ENCODE peak calls at places on chromosomes 11 and 22, in eight cellular contexts. One of them, this sample, is unnamed.

GRCh38 chr22:50014655-50015401 is 2.3 kb upstream of the IL17REL start:
- DNase-seq in NCI-H774: no peak
- DNase-seq in lower lobe of right lung: peak; percentile 36
- DNase-seq in GM04504: no peak
- DNase-seq in RPMI7951: no peak
- DNase-seq in fibroblast of pulmonary artery: no peak
- DNase-seq in foreskin fibroblast: no peak
- DNase-seq in T-helper 17 cell: no peak
- DNase-seq in this sample: no peak

GRCh38 chr11:1149545-1149944 is 8.2 kb upstream of the MUC5AC start:
- DNase-seq in NCI-H774: no peak
- DNase-seq in lower lobe of right lung: no peak
- DNase-seq in GM04504: no peak
- DNase-seq in RPMI7951: no peak
- DNase-seq in fibroblast of pulmonary artery: no peak
- DNase-seq in foreskin fibroblast: no peak
- DNase-seq in T-helper 17 cell: no peak
- DNase-seq in this sample: no peak

GRCh38 chr11:57315491-57315890 is 9.3 kb downstream of the TNKS1BP1 start:
- DNase-seq in NCI-H774: no peak
- DNase-seq in lower lobe of right lung: no peak
- DNase-seq in GM04504: no peak
- DNase-seq in RPMI7951: no peak
- DNase-seq in fibroblast of pulmonary artery: peak; percentile 88
- DNase-seq in foreskin fibroblast: no peak
- DNase-seq in T-helper 17 cell: no peak
- DNase-seq in this sample: no peak

GRCh38 chr22:23218867-23219251 is 38.5 kb downstream of the BCR start:
- DNase-seq in NCI-H774: peak; percentile 53
- DNase-seq in lower lobe of right lung: peak; percentile 87
- DNase-seq in GM04504: no peak
- DNase-seq in RPMI7951: peak; percentile 25
- DNase-seq in fibroblast of pulmonary artery: peak; percentile 40
- DNase-seq in foreskin fibroblast: peak; percentile 41
- DNase-seq in T-helper 17 cell: no peak
- DNase-seq in this sample: peak; percentile 70

GRCh38 chr11:24935059-24935458 is 438.2 kb downstream of the LUZP2 start:
- DNase-seq in NCI-H774: no peak
- DNase-seq in lower lobe of right lung: no peak
- DNase-seq in GM04504: no peak
- DNase-seq in RPMI7951: no peak
- DNase-seq in fibroblast of pulmonary artery: no peak
- DNase-seq in foreskin fibroblast: no peak
- DNase-seq in T-helper 17 cell: no peak
- DNase-seq in this sample: no peak

GRCh38 chr11:80473562-80473961 is 1032.7 kb upstream of the TENM4 start:
- DNase-seq in NCI-H774: no peak
- DNase-seq in lower lobe of right lung: no peak
- DNase-seq in GM04504: no peak
- DNase-seq in RPMI7951: no peak
- DNase-seq in fibroblast of pulmonary artery: no peak
- DNase-seq in foreskin fibroblast: no peak
- DNase-seq in T-helper 17 cell: no peak
- DNase-seq in this sample: no peak

GRCh38 chr11:8239536-8240228 is 24.0 kb downstream of the LMO1 start:
- DNase-seq in NCI-H774: no peak
- DNase-seq in lower lobe of right lung: peak; percentile 12
- DNase-seq in GM04504: no peak
- DNase-seq in RPMI7951: peak; percentile 21
- DNase-seq in fibroblast of pulmonary artery: no peak
- DNase-seq in foreskin fibroblast: no peak
- DNase-seq in T-helper 17 cell: no peak
- DNase-seq in this sample: no peak

GRCh38 chr11:14645247-14645912 is 1.8 kb downstream of the PDE3B start:
- DNase-seq in NCI-H774: no peak
- DNase-seq in lower lobe of right lung: no peak
- DNase-seq in GM04504: no peak
- DNase-seq in RPMI7951: peak; percentile 10
- DNase-seq in fibroblast of pulmonary artery: peak; percentile 20
- DNase-seq in foreskin fibroblast: peak; percentile 25
- DNase-seq in T-helper 17 cell: no peak
- DNase-seq in this sample: peak; percentile 22

GRCh38 chr11:10309163-10310093 is 4.6 kb downstream of the ADM start:
- DNase-seq in NCI-H774: peak; percentile 33
- DNase-seq in lower lobe of right lung: peak; percentile 82
- DNase-seq in GM04504: peak; percentile 94
- DNase-seq in RPMI7951: peak; percentile 80
- DNase-seq in fibroblast of pulmonary artery: peak; percentile 84
- DNase-seq in foreskin fibroblast: no peak
- DNase-seq in T-helper 17 cell: no peak
- DNase-seq in this sample: peak; percentile 61

GRCh38 chr11:37905707-37906417 is 1307.8 kb upstream of the RAG2 start:
- DNase-seq in NCI-H774: no peak
- DNase-seq in lower lobe of right lung: no peak
- DNase-seq in GM04504: no peak
- DNase-seq in RPMI7951: no peak
- DNase-seq in fibroblast of pulmonary artery: no peak
- DNase-seq in foreskin fibroblast: no peak
- DNase-seq in T-helper 17 cell: no peak
- DNase-seq in this sample: no peak

GRCh38 chr11:14065153-14065552 is 102.6 kb downstream of the SPON1 start:
- DNase-seq in NCI-H774: no peak
- DNase-seq in lower lobe of right lung: no peak
- DNase-seq in GM04504: no peak
- DNase-seq in RPMI7951: no peak
- DNase-seq in fibroblast of pulmonary artery: no peak
- DNase-seq in foreskin fibroblast: no peak
- DNase-seq in T-helper 17 cell: no peak
- DNase-seq in this sample: no peak

GRCh38 chr11:111635706-111636045 is 33.4 kb downstream of the SIK2 start:
- DNase-seq in NCI-H774: peak; percentile 42
- DNase-seq in lower lobe of right lung: no peak
- DNase-seq in GM04504: no peak
- DNase-seq in RPMI7951: peak; percentile 81
- DNase-seq in fibroblast of pulmonary artery: peak; percentile 70
- DNase-seq in foreskin fibroblast: peak; percentile 29
- DNase-seq in T-helper 17 cell: no peak
- DNase-seq in this sample: peak; percentile 71

GRCh38 chr11:117328414-117329010 is 858 bp downstream of the CEP164 start:
- DNase-seq in NCI-H774: no peak
- DNase-seq in lower lobe of right lung: no peak
- DNase-seq in GM04504: no peak
- DNase-seq in RPMI7951: peak; percentile 46
- DNase-seq in fibroblast of pulmonary artery: peak; percentile 51
- DNase-seq in foreskin fibroblast: peak; percentile 26
- DNase-seq in T-helper 17 cell: no peak
- DNase-seq in this sample: peak; percentile 49

GRCh38 chr11:86515297-86516094 is 140.8 kb downstream of the CCDC81 start:
- DNase-seq in NCI-H774: no peak
- DNase-seq in lower lobe of right lung: no peak
- DNase-seq in GM04504: peak; percentile 86
- DNase-seq in RPMI7951: peak; percentile 97
- DNase-seq in fibroblast of pulmonary artery: peak; percentile 76
- DNase-seq in foreskin fibroblast: peak; percentile 80
- DNase-seq in T-helper 17 cell: no peak
- DNase-seq in this sample: peak; percentile 88

GRCh38 chr11:64378335-64378884 is 19.4 kb downstream of the RPS6KA4 start:
- DNase-seq in NCI-H774: no peak
- DNase-seq in lower lobe of right lung: no peak
- DNase-seq in GM04504: no peak
- DNase-seq in RPMI7951: no peak
- DNase-seq in fibroblast of pulmonary artery: peak; percentile 29
- DNase-seq in foreskin fibroblast: no peak
- DNase-seq in T-helper 17 cell: no peak
- DNase-seq in this sample: no peak